ENCODE peak calls at places on chromosomes 5 and 9, in eight cellular contexts. One of them, this sample, is unnamed. For H3K4me1 and H3K36me3, the result is how much of the 10 kb centered on the place peaks cover.

GRCh38 chr5:171757853-171758535 is 27.6 kb upstream of the SMIM23 start:
- DNase-seq in H1: no peak
- DNase-seq in right atrium auricular region: peak
- DNase-seq in mammary epithelial cell: peak
- DNase-seq in small intestine: peak
- DNase-seq in Peyer's patch: no peak
- DNase-seq in upper lobe of right lung: no peak
- DNase-seq in IMR-90: peak
- DNase-seq in this sample: no peak

GRCh38 chr9:81693639-81694378 is 4.5 kb upstream of the TLE1 start:
- DNase-seq in small intestine: no peak
- DNase-seq in H1: no peak
- DNase-seq in IMR-90: no peak
- DNase-seq in Peyer's patch: no peak
- DNase-seq in right atrium auricular region: no peak
- DNase-seq in mammary epithelial cell: no peak
- DNase-seq in upper lobe of right lung: no peak
- DNase-seq in this sample: peak

GRCh38 chr5:150313501-150313900 is 10.8 kb upstream of the ARSI start:
- DNase-seq in Peyer's patch: no peak
- DNase-seq in right atrium auricular region: no peak
- DNase-seq in IMR-90: no peak
- DNase-seq in upper lobe of right lung: no peak
- DNase-seq in mammary epithelial cell: no peak
- DNase-seq in H1: no peak
- DNase-seq in small intestine: no peak
- DNase-seq in this sample: no peak

GRCh38 chr9:81737871-81738507 is 48.6 kb upstream of the TLE1 start:
- DNase-seq in IMR-90: peak
- DNase-seq in upper lobe of right lung: no peak
- DNase-seq in right atrium auricular region: peak
- DNase-seq in mammary epithelial cell: peak
- DNase-seq in small intestine: peak
- DNase-seq in Peyer's patch: no peak
- DNase-seq in H1: no peak
- DNase-seq in this sample: peak

GRCh38 chr5:178285399-178286225 is 53.0 kb upstream of the PHYKPL start:
- DNase-seq in H1: no peak
- DNase-seq in mammary epithelial cell: no peak
- DNase-seq in small intestine: no peak
- DNase-seq in right atrium auricular region: no peak
- DNase-seq in Peyer's patch: no peak
- DNase-seq in upper lobe of right lung: no peak
- DNase-seq in IMR-90: no peak
- DNase-seq in this sample: no peak

GRCh38 chr5:151189151-151189550 is 31.6 kb upstream of the ANXA6 start:
- DNase-seq in small intestine: no peak
- DNase-seq in right atrium auricular region: no peak
- DNase-seq in upper lobe of right lung: no peak
- DNase-seq in IMR-90: no peak
- DNase-seq in mammary epithelial cell: no peak
- DNase-seq in H1: no peak
- DNase-seq in Peyer's patch: no peak
- DNase-seq in this sample: no peak

GRCh38 chr5:115306011-115306530 is 9.6 kb upstream of the CCDC112 start:
- DNase-seq in mammary epithelial cell: no peak
- DNase-seq in H1: no peak
- DNase-seq in small intestine: peak
- DNase-seq in Peyer's patch: no peak
- DNase-seq in upper lobe of right lung: no peak
- DNase-seq in right atrium auricular region: no peak
- DNase-seq in IMR-90: no peak
- DNase-seq in this sample: no peak

GRCh38 chr5:142866563-142867275 is 96.5 kb downstream of the ARHGAP26 start:
- DNase-seq in mammary epithelial cell: peak
- DNase-seq in upper lobe of right lung: no peak
- DNase-seq in H1: no peak
- DNase-seq in Peyer's patch: peak
- DNase-seq in right atrium auricular region: no peak
- DNase-seq in small intestine: peak
- DNase-seq in IMR-90: peak
- DNase-seq in this sample: peak

GRCh38 chr5:117013280-117013877 is 438.8 kb upstream of the SEMA6A start:
- DNase-seq in mammary epithelial cell: no peak
- DNase-seq in upper lobe of right lung: no peak
- DNase-seq in IMR-90: no peak
- DNase-seq in H1: no peak
- DNase-seq in Peyer's patch: no peak
- DNase-seq in small intestine: no peak
- DNase-seq in right atrium auricular region: no peak
- DNase-seq in this sample: peak

GRCh38 chr5:131328536-131329186 is 64.8 kb downstream of the CDC42SE2 start:
- DNase-seq in upper lobe of right lung: no peak
- DNase-seq in right atrium auricular region: no peak
- DNase-seq in mammary epithelial cell: peak
- DNase-seq in Peyer's patch: no peak
- DNase-seq in H1: no peak
- DNase-seq in small intestine: peak
- DNase-seq in IMR-90: peak
- DNase-seq in this sample: no peak

DNA sequence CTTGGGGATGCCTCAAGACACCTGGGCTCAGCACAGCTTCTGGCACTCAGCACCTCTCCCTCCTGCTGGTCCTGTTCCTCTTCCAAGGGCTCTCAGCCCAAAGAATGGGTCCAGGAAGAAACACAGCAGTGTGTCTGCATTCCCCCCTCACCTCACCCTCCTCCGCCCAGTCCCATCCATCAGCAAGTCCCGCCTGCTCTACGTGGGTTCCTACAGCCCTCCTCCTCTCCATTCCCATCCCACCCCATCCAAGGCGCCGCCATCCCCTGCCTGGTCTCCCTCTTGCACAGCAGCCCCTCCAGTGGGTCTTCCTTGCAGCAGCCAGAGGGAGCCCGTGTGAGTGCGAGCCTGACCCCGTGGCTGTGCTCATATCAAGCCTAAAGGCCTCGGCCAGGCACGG is 52.3 kb upstream of the RPL26L1 start:
- DNase-seq in IMR-90: no peak
- DNase-seq in H1: no peak
- DNase-seq in upper lobe of right lung: no peak
- DNase-seq in right atrium auricular region: no peak
- DNase-seq in Peyer's patch: no peak
- DNase-seq in small intestine: no peak
- DNase-seq in mammary epithelial cell: no peak
- DNase-seq in this sample: no peak
- H3K4me1 ChIP-seq in IMR-90: half or more
- H3K4me1 ChIP-seq in H1: under half
- H3K4me1 ChIP-seq in upper lobe of right lung: under half
- H3K4me1 ChIP-seq in right atrium auricular region: half or more
- H3K4me1 ChIP-seq in Peyer's patch: under half
- H3K4me1 ChIP-seq in small intestine: under half
- H3K4me1 ChIP-seq in mammary epithelial cell: under half
- H3K4me1 ChIP-seq in this sample: under half

GRCh38 chr5:55421074-55421529 is 113.3 kb downstream of the MTREX start:
- DNase-seq in H1: no peak
- DNase-seq in IMR-90: peak
- DNase-seq in Peyer's patch: no peak
- DNase-seq in mammary epithelial cell: peak
- DNase-seq in small intestine: no peak
- DNase-seq in upper lobe of right lung: no peak
- DNase-seq in right atrium auricular region: no peak
- DNase-seq in this sample: no peak

GRCh38 chr5:55427157-55427556 is 107.6 kb downstream of the PLPP1 start:
- DNase-seq in right atrium auricular region: no peak
- DNase-seq in IMR-90: peak
- DNase-seq in H1: no peak
- DNase-seq in Peyer's patch: no peak
- DNase-seq in upper lobe of right lung: no peak
- DNase-seq in mammary epithelial cell: peak
- DNase-seq in small intestine: peak
- DNase-seq in this sample: peak

GRCh38 chr5:55429221-55429620 is 105.5 kb downstream of the PLPP1 start:
- DNase-seq in Peyer's patch: no peak
- DNase-seq in right atrium auricular region: no peak
- DNase-seq in H1: no peak
- DNase-seq in IMR-90: no peak
- DNase-seq in small intestine: no peak
- DNase-seq in mammary epithelial cell: no peak
- DNase-seq in upper lobe of right lung: no peak
- DNase-seq in this sample: no peak

GRCh38 chr5:55429707-55430253 is 105.0 kb downstream of the PLPP1 start:
- DNase-seq in Peyer's patch: no peak
- DNase-seq in right atrium auricular region: no peak
- DNase-seq in H1: no peak
- DNase-seq in mammary epithelial cell: no peak
- DNase-seq in upper lobe of right lung: no peak
- DNase-seq in IMR-90: no peak
- DNase-seq in small intestine: peak
- DNase-seq in this sample: peak

GRCh38 chr5:55426455-55426854 is 108.3 kb downstream of the PLPP1 start:
- DNase-seq in H1: no peak
- DNase-seq in mammary epithelial cell: no peak
- DNase-seq in right atrium auricular region: no peak
- DNase-seq in small intestine: no peak
- DNase-seq in Peyer's patch: no peak
- DNase-seq in upper lobe of right lung: no peak
- DNase-seq in IMR-90: no peak
- DNase-seq in this sample: no peak
- H3K36me3 ChIP-seq in H1: under half
- H3K36me3 ChIP-seq in mammary epithelial cell: under half
- H3K36me3 ChIP-seq in right atrium auricular region: under half
- H3K36me3 ChIP-seq in small intestine: under half
- H3K36me3 ChIP-seq in Peyer's patch: under half
- H3K36me3 ChIP-seq in upper lobe of right lung: under half
- H3K36me3 ChIP-seq in IMR-90: under half
- H3K36me3 ChIP-seq in this sample: half or more

GRCh38 chr9:6142816-6143454 is 72.7 kb upstream of the IL33 start:
- DNase-seq in IMR-90: no peak
- DNase-seq in small intestine: peak
- DNase-seq in mammary epithelial cell: no peak
- DNase-seq in upper lobe of right lung: no peak
- DNase-seq in right atrium auricular region: no peak
- DNase-seq in Peyer's patch: no peak
- DNase-seq in H1: no peak
- DNase-seq in this sample: no peak
- H3K27ac ChIP-seq in IMR-90: no peak
- H3K27ac ChIP-seq in small intestine: no peak
- H3K27ac ChIP-seq in mammary epithelial cell: no peak
- H3K27ac ChIP-seq in upper lobe of right lung: no peak
- H3K27ac ChIP-seq in right atrium auricular region: no peak
- H3K27ac ChIP-seq in Peyer's patch: no peak
- H3K27ac ChIP-seq in H1: no peak
- H3K27ac ChIP-seq in this sample: no peak

DNA sequence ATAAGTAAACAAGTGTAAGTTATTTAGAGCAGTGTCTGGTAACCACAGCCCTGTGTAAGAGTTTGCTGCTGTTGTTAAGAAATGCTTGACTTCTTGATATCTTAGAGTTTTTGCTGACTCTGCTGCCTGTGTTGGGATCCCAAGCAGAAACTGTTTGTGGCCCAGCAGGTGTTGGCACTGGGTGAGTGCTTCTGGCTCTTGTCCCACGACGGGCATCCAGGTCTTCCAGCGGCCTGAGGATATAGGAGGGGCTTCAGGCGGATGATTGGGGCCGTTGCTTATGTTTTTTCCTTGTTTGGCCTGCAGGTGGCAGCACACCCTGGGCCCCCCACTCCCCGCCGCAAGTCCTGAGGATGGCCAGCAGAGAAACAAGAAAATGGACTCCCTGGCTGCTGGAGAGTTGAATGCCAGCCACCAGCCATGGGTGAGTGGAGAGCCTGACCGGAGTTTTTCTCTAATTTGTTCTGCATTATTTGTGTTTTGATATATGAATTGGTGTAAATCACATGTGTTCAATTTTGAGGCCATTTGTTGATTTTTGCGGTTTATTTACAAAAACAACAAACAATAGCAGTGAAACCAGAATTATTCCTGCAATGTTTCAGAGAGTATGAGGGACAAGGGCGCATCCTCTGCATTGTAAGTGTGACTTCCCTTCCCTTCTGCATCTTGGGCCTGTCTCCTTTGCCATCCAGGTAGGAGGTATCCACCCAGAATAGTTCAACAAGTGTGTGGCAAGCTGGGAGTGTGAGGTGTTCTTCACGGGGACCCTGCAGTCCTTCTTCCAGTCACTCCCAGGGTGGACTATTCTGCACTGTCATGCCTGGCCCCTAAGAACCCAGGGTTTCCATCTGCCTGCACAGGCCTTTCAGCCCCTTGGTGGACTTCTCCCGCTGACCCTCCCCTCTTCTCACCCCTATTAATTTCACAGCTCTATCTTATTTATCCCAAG is 50.3 kb downstream of the SLC22A5 start:
- DNase-seq in H1: no peak
- DNase-seq in upper lobe of right lung: peak
- DNase-seq in small intestine: peak
- DNase-seq in right atrium auricular region: no peak
- DNase-seq in IMR-90: peak
- DNase-seq in Peyer's patch: peak
- DNase-seq in mammary epithelial cell: peak
- DNase-seq in this sample: peak
- H3K4me1 ChIP-seq in H1: under half
- H3K4me1 ChIP-seq in upper lobe of right lung: half or more
- H3K4me1 ChIP-seq in small intestine: under half
- H3K4me1 ChIP-seq in right atrium auricular region: half or more
- H3K4me1 ChIP-seq in IMR-90: under half
- H3K4me1 ChIP-seq in Peyer's patch: under half
- H3K4me1 ChIP-seq in mammary epithelial cell: half or more
- H3K4me1 ChIP-seq in this sample: under half

GRCh38 chr5:138408023-138408422 is 30.8 kb upstream of the REEP2 start:
- DNase-seq in Peyer's patch: no peak
- DNase-seq in small intestine: peak
- DNase-seq in right atrium auricular region: no peak
- DNase-seq in upper lobe of right lung: no peak
- DNase-seq in H1: no peak
- DNase-seq in mammary epithelial cell: no peak
- DNase-seq in IMR-90: no peak
- DNase-seq in this sample: no peak
- H3K36me3 ChIP-seq in Peyer's patch: under half
- H3K36me3 ChIP-seq in small intestine: under half
- H3K36me3 ChIP-seq in right atrium auricular region: under half
- H3K36me3 ChIP-seq in upper lobe of right lung: half or more
- H3K36me3 ChIP-seq in H1: under half
- H3K36me3 ChIP-seq in mammary epithelial cell: under half
- H3K36me3 ChIP-seq in IMR-90: under half
- H3K36me3 ChIP-seq in this sample: under half

GRCh38 chr5:180153991-180154390 is 55.0 kb downstream of the RASGEF1C start:
- DNase-seq in upper lobe of right lung: no peak
- DNase-seq in small intestine: no peak
- DNase-seq in H1: no peak
- DNase-seq in mammary epithelial cell: no peak
- DNase-seq in Peyer's patch: no peak
- DNase-seq in IMR-90: no peak
- DNase-seq in right atrium auricular region: peak
- DNase-seq in this sample: no peak
- H3K27ac ChIP-seq in upper lobe of right lung: no peak
- H3K27ac ChIP-seq in small intestine: no peak
- H3K27ac ChIP-seq in H1: no peak
- H3K27ac ChIP-seq in mammary epithelial cell: no peak
- H3K27ac ChIP-seq in Peyer's patch: no peak
- H3K27ac ChIP-seq in IMR-90: no peak
- H3K27ac ChIP-seq in right atrium auricular region: no peak
- H3K27ac ChIP-seq in this sample: no peak

This sample was measured in SJCRH30.